ENCODE peak calls at places on chromosomes 12 and 14, in seven cellular contexts. J, O, E, L, K, B and V are unnamed samples. For H3K4me1 and H3K9me3, the result is how much of the 10 kb centered on the place peaks cover.

GRCh38 chr12:25957898-25958253 is 606 bp upstream of the RASSF8 start:
- DNase-seq in J (no peak), O (no peak), E (no peak), L (no peak), K (peak), B (no peak), V (no peak)

GRCh38 chr12:53292441-53292840 is 2.9 kb upstream of the PFDN5 start:
- DNase-seq in J (no peak), O (no peak), E (no peak), L (no peak), K (no peak), B (no peak), V (no peak)

GRCh38 chr12:121443911-121444841 is 44.3 kb downstream of the RNF34 start:
- DNase-seq in J (no peak), O (no peak), E (no peak), L (no peak), K (no peak), B (no peak), V (no peak)

GRCh38 chr12:80627773-80628172 is 79.7 kb upstream of the MYF6 start:
- DNase-seq in J (no peak), O (no peak), E (no peak), L (no peak), K (peak), B (no peak), V (no peak)

GRCh38 chr14:64266206-64266605 is 28.0 kb downstream of the ESR2 start:
- DNase-seq in J (no peak), O (no peak), E (no peak), L (no peak), K (peak), B (no peak), V (no peak)

GRCh38 chr14:29687071-29687765 is 240.4 kb downstream of the PRKD1 start:
- DNase-seq in J (no peak), O (no peak), E (no peak), L (no peak), K (no peak), B (no peak), V (no peak)

GRCh38 chr12:71954861-71955260 is 16.2 kb downstream of the TPH2 start:
- DNase-seq in J (no peak), O (no peak), E (no peak), L (no peak), K (no peak), B (no peak), V (no peak)

GRCh38 chr12:4819654-4820053 is 90.1 kb upstream of the KCNA1 start:
- DNase-seq in J (no peak), O (no peak), E (no peak), L (no peak), K (no peak), B (no peak), V (no peak)

GRCh38 chr12:11836964-11837286 is 187.5 kb downstream of the ETV6 start:
- DNase-seq in J (no peak), O (no peak), E (no peak), L (no peak), K (no peak), B (no peak), V (no peak)

GRCh38 chr12:11838403-11838802 is 188.9 kb downstream of the ETV6 start:
- DNase-seq in J (no peak), O (no peak), E (no peak), L (no peak), K (no peak), B (no peak), V (no peak)

GRCh38 chr12:11839093-11839641 is 189.7 kb downstream of the ETV6 start:
- DNase-seq in J (no peak), O (no peak), E (no peak), L (no peak), K (no peak), B (no peak), V (no peak)

GRCh38 chr12:11837318-11837934 is 188.0 kb downstream of the ETV6 start:
- DNase-seq in J (no peak), O (no peak), E (no peak), L (no peak), K (no peak), B (no peak), V (no peak)

GRCh38 chr12:11840350-11840749 is 190.9 kb downstream of the ETV6 start:
- DNase-seq in J (no peak), O (no peak), E (no peak), L (no peak), K (no peak), B (no peak), V (no peak)
- H3K27ac ChIP-seq in J (no peak), O (no peak), E (peak), L (no peak), K (no peak), B (no peak), V (peak)

DNA sequence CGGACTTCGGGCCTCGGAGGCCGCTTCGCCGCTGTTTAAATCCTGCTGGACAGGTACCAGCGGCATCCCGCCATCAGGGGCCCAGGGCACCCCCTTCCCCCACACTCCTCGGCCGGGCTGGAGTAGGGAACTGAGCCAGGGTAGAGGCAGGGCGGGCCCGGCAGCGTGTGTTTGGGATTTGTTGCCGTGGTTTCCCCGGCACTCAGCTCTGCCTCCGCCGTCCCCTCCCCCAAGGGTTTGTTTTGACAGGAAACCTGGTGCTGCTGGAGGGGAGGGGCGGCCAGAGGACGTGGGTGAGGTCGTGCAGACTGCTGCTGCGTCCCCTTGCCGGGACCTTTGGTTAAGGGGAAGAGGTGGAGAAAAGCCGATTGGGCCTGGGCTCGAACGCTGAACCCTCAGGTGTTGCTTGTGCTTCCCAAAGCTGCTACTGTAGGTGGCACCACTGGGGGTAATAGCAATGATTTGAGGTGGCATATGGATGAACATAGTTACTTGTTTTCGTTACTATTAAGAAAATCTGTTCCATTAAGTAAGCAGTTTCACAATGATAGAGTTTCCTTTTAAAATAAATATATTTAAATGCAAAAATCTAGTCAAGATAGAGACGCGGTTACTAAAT is 778 bp downstream of the TCP11L2 start:
- DNase-seq in J (peak), O (peak), E (peak), L (peak), K (peak), B (peak), V (peak)
- H3K4me1 ChIP-seq in J (under half), O (under half), E (half or more), L (under half), K (under half), B (half or more), V (half or more)

DNA sequence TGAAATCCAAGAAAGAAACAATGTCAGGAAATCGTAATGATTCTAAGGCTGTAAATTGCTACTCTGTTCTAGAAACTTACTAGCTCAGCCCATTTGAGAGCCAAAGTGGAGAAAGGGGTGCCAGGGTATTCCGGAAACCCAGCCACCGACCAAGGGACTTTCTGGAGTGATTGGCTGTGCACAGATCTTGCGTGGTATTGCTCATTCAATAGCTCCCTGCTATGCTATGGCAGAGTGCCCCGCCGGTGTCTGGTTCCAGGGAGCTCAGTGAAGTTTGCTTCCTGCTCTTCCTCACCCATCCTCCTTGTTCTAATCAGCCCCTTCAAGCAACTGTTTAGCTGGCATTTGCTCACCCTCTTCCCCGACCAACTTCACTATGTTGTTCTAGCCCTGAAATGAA is 220.0 kb downstream of the TMEM132C start:
- DNase-seq in J (no peak), O (no peak), E (no peak), L (no peak), K (no peak), B (no peak), V (no peak)
- H3K9me3 ChIP-seq in J (under half), O (under half), E (under half), L (under half), K (under half), B (under half), V (under half)

DNA sequence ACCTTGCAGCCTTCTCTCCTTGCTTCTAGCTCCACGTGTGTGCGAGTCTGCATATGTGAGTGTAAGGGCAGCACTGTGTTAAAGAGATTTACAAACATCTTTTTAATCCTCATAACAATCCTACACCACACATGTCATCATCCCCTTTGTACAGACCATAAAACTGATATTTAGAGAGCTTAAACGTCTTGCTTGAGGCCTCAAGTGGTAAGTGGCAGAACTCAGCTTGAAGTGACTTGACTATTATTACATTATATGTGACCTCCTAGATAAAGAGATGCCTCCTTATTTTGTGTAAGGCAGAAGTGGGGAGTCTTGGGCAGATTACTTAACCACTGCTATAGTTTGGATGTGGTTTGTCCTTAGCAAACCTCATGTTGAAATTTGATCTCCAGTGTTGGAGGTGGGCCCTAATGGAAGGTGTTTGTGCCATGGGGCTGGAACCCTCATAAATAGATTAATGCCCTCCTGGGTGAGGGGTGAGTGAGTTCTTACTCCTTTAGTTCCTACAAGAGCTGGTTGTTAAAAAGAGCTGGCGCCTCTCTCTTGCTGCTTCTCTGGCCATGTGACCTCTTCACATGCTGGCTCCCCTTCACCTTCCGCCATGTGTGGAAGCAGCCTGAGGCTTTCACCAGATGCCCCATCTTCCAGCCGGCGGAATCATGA is 37.4 kb downstream of the RCOR1 start:
- DNase-seq in J (no peak), O (no peak), E (no peak), L (no peak), K (no peak), B (peak), V (no peak)
- H3K27ac ChIP-seq in J (no peak), O (no peak), E (no peak), L (no peak), K (peak), B (peak), V (no peak)

GRCh38 chr14:35993512-35993960 is 167.4 kb downstream of the BRMS1L start:
- DNase-seq in J (no peak), O (no peak), E (no peak), L (no peak), K (peak), B (no peak), V (no peak)
- H3K4me1 ChIP-seq in J (under half), O (under half), E (under half), L (under half), K (under half), B (under half), V (under half)

DNA sequence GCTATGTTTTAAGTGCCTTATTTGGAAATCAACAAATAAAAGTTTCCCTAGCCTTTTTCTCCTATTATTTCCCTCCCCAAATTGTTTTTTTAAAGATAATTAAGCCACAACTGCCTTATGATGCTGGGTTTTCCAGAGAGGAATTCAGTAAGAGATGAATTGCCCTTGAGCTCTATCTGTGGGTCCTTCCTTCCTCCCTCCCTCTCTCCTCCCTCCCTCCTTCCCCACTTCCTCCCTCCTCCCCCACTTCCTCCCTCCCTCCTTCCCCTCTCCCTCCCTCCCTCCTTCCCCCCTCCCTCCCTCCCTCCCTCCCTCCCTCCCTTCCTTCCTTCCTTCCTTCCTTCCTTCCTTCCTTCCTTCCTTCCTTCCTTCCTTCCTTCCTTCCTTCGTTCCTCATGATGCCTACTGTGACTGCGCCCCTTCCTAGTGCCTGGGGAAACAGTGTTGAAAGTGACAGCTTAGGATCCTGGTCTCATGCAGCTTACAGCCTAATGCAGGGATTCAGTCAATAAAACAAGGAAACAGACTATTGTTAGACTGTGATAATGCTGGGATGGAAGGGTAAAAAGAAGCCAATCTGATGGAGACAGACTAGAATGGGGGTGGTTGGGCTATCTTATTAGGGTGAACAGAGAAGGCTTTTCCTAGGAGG is 1417.1 kb downstream of the AACS start:
- DNase-seq in J (no peak), O (no peak), E (no peak), L (no peak), K (peak), B (no peak), V (no peak)
- H3K9me3 ChIP-seq in J (under half), O (under half), E (under half), L (under half), K (under half), B (under half), V (under half)

DNA sequence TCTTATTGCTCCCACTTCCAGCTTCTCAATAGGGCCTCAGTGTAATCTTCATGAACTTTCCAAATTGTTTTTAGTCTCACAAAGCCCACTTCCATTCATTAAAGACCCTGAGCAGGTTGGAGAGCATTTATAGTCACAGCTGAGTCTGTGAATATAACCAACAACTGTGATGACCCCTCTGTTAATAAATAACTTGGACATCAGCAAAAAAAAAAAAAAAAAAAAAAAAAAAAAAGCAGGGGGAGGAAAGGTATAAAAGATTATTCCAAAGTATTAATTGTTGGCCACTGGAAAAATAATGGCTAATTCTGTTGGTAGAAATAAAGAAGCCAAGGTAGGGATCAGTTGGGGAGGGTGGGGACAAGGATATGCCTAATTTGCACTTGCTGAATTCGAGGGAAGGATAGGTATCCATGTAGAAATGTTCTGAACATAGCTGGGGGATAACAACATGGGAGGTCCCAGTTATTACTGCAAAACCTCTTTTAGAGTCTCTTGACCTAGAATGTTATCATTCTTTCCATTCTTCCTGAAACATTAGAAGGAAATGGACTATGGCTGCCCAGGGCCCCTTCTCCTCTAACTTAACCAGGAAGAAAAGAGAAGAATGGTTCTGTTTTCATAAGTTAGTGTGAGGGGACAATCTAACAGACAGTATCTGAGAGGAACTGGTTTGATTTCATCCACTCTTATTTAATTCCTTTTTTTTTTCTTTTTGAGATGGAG is 56.5 kb downstream of the SAMD4A start:
- DNase-seq in J (no peak), O (no peak), E (no peak), L (no peak), K (no peak), B (no peak), V (no peak)
- H3K27ac ChIP-seq in J (no peak), O (no peak), E (no peak), L (no peak), K (no peak), B (no peak), V (no peak)